ENCODE peak calls at places on chromosomes 2 and 18, in six cellular contexts. V is stimulated activated CD4-positive, alpha-beta T cell treated with anti-CD3 and anti-CD28 coated beads, Interleukin-12 subunit alpha, Interleukin-12 subunit beta, amount 100 ng/mL, for 48 hours; H is testis; T is stimulated activated naive CD4-positive, alpha-beta T cell; Y is endothelial cell; G is type B pancreatic cell. F is an unnamed sample.

GRCh38 chr2:30862054-30862651 is 54.9 kb upstream of the CAPN13 start:
- DNase-seq in V (peak), H (peak), T (peak), Y (peak), G (no peak), F (no peak)

GRCh38 chr2:156435392-156435724 is 821 bp upstream of the GPD2 start:
- DNase-seq in V (no peak), H (no peak), T (no peak), Y (no peak), G (no peak), F (no peak)

GRCh38 chr2:9214866-9215265 is 8.3 kb downstream of the ASAP2 start:
- DNase-seq in V (no peak), H (no peak), T (no peak), Y (no peak), G (no peak), F (no peak)

GRCh38 chr2:45681675-45682074 is 30.2 kb downstream of the PRKCE start:
- DNase-seq in V (no peak), H (no peak), T (no peak), Y (no peak), G (no peak), F (no peak)

GRCh38 chr2:120670771-120671480 is 64.7 kb upstream of the GLI2 start:
- DNase-seq in V (no peak), H (no peak), T (no peak), Y (no peak), G (peak), F (no peak)

GRCh38 chr2:62133320-62133823 is 62.5 kb upstream of the B3GNT2 start:
- DNase-seq in V (no peak), H (no peak), T (no peak), Y (no peak), G (no peak), F (no peak)

GRCh38 chr2:55051026-55051866 is 995 bp upstream of the RTN4 start:
- DNase-seq in V (peak), H (peak), T (no peak), Y (peak), G (no peak), F (no peak)

GRCh38 chr2:74511104-74511989 is 2.9 kb upstream of the TLX2 start:
- DNase-seq in V (no peak), H (no peak), T (no peak), Y (no peak), G (no peak), F (no peak)

GRCh38 chr2:152606081-152606480 is 111.2 kb downstream of the PRPF40A start:
- DNase-seq in V (no peak), H (no peak), T (no peak), Y (no peak), G (no peak), F (no peak)

GRCh38 chr2:130843321-130843985 is 6.7 kb downstream of the ARHGEF4 start:
- DNase-seq in V (no peak), H (no peak), T (no peak), Y (no peak), G (no peak), F (no peak)

GRCh38 chr2:232875256-232876070 is 5.4 kb downstream of the SNORC start:
- DNase-seq in V (no peak), H (peak), T (no peak), Y (peak), G (no peak), F (no peak)

GRCh38 chr2:150188177-150188576 is 299.3 kb downstream of the RND3 start:
- DNase-seq in V (no peak), H (no peak), T (no peak), Y (no peak), G (no peak), F (no peak)

GRCh38 chr2:204033601-204034495 is 97.3 kb downstream of the ICOS start:
- DNase-seq in V (no peak), H (no peak), T (no peak), Y (no peak), G (no peak), F (peak)

GRCh38 chr2:13876491-13877037 is 756.0 kb upstream of the LRATD1 start:
- DNase-seq in V (no peak), H (no peak), T (no peak), Y (no peak), G (no peak), F (no peak)

GRCh38 chr2:156908825-156909224 is 348.7 kb upstream of the GALNT5 start:
- DNase-seq in V (no peak), H (no peak), T (no peak), Y (no peak), G (no peak), F (no peak)

GRCh38 chr18:78703297-78703696 is 276.3 kb upstream of the SALL3 start:
- DNase-seq in V (no peak), H (no peak), T (no peak), Y (no peak), G (no peak), F (no peak)

GRCh38 chr18:3603460-3604259 is 153.7 kb downstream of the TGIF1 start:
- DNase-seq in V (no peak), H (no peak), T (peak), Y (peak), G (no peak), F (no peak)

GRCh38 chr2:10753876-10754275 is 32.4 kb downstream of the ATP6V1C2 start:
- DNase-seq in V (no peak), H (no peak), T (no peak), Y (no peak), G (no peak), F (no peak)

GRCh38 chr2:134244587-134244986 is 9.3 kb upstream of the MGAT5 start:
- DNase-seq in V (no peak), H (no peak), T (no peak), Y (no peak), G (no peak), F (no peak)

GRCh38 chr18:55054591-55054990 is 95.3 kb upstream of the CCDC68 start:
- DNase-seq in V (no peak), H (no peak), T (no peak), Y (no peak), G (no peak), F (no peak)

GRCh38 chr2:166127217-166128155 is at the start of gene SCN1A:
- DNase-seq in V (no peak), H (no peak), T (peak), Y (no peak), G (no peak), F (no peak)

GRCh38 chr2:182379235-182379634 is 47.6 kb downstream of the PDE1A start:
- DNase-seq in V (no peak), H (no peak), T (no peak), Y (no peak), G (no peak), F (no peak)

GRCh38 chr2:204538179-204539009 is 6.9 kb upstream of the PARD3B start:
- DNase-seq in V (no peak), H (peak), T (no peak), Y (peak), G (no peak), F (no peak)

GRCh38 chr2:133377021-133377481 is 191.2 kb downstream of the NCKAP5 start:
- DNase-seq in V (no peak), H (no peak), T (no peak), Y (no peak), G (no peak), F (no peak)

GRCh38 chr18:6509417-6510198 is 94.9 kb upstream of the L3MBTL4 start:
- DNase-seq in V (no peak), H (no peak), T (no peak), Y (no peak), G (no peak), F (no peak)

GRCh38 chr2:154264024-154264423 is 392.3 kb downstream of the GALNT13 start:
- DNase-seq in V (no peak), H (no peak), T (no peak), Y (no peak), G (no peak), F (no peak)

GRCh38 chr2:159035790-159036411 is 67.5 kb downstream of the TANC1 start:
- DNase-seq in V (no peak), H (no peak), T (peak), Y (peak), G (no peak), F (no peak)

GRCh38 chr2:100670232-100670631 is 107.4 kb downstream of the PDCL3 start:
- DNase-seq in V (no peak), H (no peak), T (no peak), Y (no peak), G (no peak), F (no peak)

GRCh38 chr2:112006076-112006410 is 49.0 kb upstream of the TMEM87B start:
- DNase-seq in V (no peak), H (no peak), T (no peak), Y (no peak), G (no peak), F (no peak)

GRCh38 chr2:73107211-73107926 is 5.4 kb downstream of the RAB11FIP5 start:
- DNase-seq in V (no peak), H (peak), T (no peak), Y (no peak), G (no peak), F (no peak)

GRCh38 chr2:234422895-234423505 is 73.9 kb downstream of the ARL4C start:
- DNase-seq in V (no peak), H (no peak), T (peak), Y (no peak), G (no peak), F (no peak)

GRCh38 chr2:120589782-120590608 is 145.7 kb upstream of the GLI2 start:
- DNase-seq in V (no peak), H (no peak), T (no peak), Y (no peak), G (no peak), F (no peak)

GRCh38 chr2:189249171-189249570 is 69.6 kb upstream of the COL5A2 start:
- DNase-seq in V (no peak), H (no peak), T (no peak), Y (no peak), G (no peak), F (no peak)

GRCh38 chr2:236170678-236171212 is 2.6 kb upstream of the GBX2 start:
- DNase-seq in V (no peak), H (no peak), T (no peak), Y (no peak), G (no peak), F (no peak)

GRCh38 chr2:71613953-71614925 is 160.9 kb downstream of the DYSF start:
- DNase-seq in V (no peak), H (peak), T (no peak), Y (peak), G (peak), F (no peak)

GRCh38 chr2:63484481-63484880 is 103.8 kb downstream of the WDPCP start:
- DNase-seq in V (no peak), H (no peak), T (no peak), Y (no peak), G (no peak), F (no peak)

GRCh38 chr2:8550481-8550880 is 131.4 kb upstream of the ID2 start:
- DNase-seq in V (no peak), H (no peak), T (no peak), Y (no peak), G (no peak), F (no peak)

GRCh38 chr2:235458839-235459273 is 35.0 kb upstream of the AGAP1 start:
- DNase-seq in V (no peak), H (no peak), T (no peak), Y (peak), G (no peak), F (no peak)

GRCh38 chr2:237721828-237722227 is 76.8 kb upstream of the RBM44 start:
- DNase-seq in V (no peak), H (no peak), T (no peak), Y (no peak), G (no peak), F (no peak)

GRCh38 chr2:138559648-138560047 is 58.1 kb downstream of the SPOPL start:
- DNase-seq in V (no peak), H (no peak), T (no peak), Y (no peak), G (no peak), F (no peak)

F was measured in CMK.